ENCODE peak calls at places on chromosome 12, in six cellular contexts. M, J, X, R, P and W are unnamed samples.

GRCh38 chr12:100138048-100138907 is 4.4 kb downstream of the BLTP3B start:
- DNase-seq in M (no peak), J (peak), X (no peak), R (no peak), P (no peak), W (peak)

GRCh38 chr12:65675141-65675621 is 149.1 kb upstream of the HMGA2 start:
- DNase-seq in M (no peak), J (no peak), X (no peak), R (no peak), P (no peak), W (no peak)

GRCh38 chr12:75784591-75784990 is 247.0 kb downstream of the PHLDA1 start:
- DNase-seq in M (no peak), J (peak), X (no peak), R (peak), P (peak), W (no peak)

GRCh38 chr12:117587646-117588287 is 226.3 kb upstream of the NOS1 start:
- DNase-seq in M (peak), J (peak), X (peak), R (peak), P (peak), W (peak)

GRCh38 chr12:109606261-109607028 is 32.9 kb downstream of the MVK start:
- DNase-seq in M (no peak), J (no peak), X (no peak), R (no peak), P (no peak), W (no peak)

GRCh38 chr12:1580526-1580925 is 13.9 kb downstream of the FBXL14 start:
- DNase-seq in M (no peak), J (no peak), X (no peak), R (no peak), P (no peak), W (no peak)

GRCh38 chr12:132427999-132428871 is 61.7 kb upstream of the FBRSL1 start:
- DNase-seq in M (no peak), J (peak), X (no peak), R (no peak), P (no peak), W (no peak)

GRCh38 chr12:107359382-107359781 is 266.0 kb upstream of the CRY1 start:
- DNase-seq in M (no peak), J (peak), X (no peak), R (no peak), P (peak), W (peak)

GRCh38 chr12:15532364-15532977 is 210.2 kb downstream of the PTPRO start:
- DNase-seq in M (peak), J (peak), X (peak), R (no peak), P (peak), W (peak)

GRCh38 chr12:124453419-124454351 is 113.7 kb downstream of the NCOR2 start:
- DNase-seq in M (peak), J (peak), X (peak), R (peak), P (peak), W (peak)

GRCh38 chr12:65074932-65075331 is 46.2 kb downstream of the WIF1 start:
- DNase-seq in M (no peak), J (peak), X (peak), R (no peak), P (no peak), W (no peak)

GRCh38 chr12:66813137-66813867 is 134.4 kb upstream of the GRIP1 start:
- DNase-seq in M (no peak), J (peak), X (no peak), R (no peak), P (no peak), W (peak)

GRCh38 chr12:69657376-69658137 is 41.5 kb downstream of the BEST3 start:
- DNase-seq in M (no peak), J (no peak), X (no peak), R (peak), P (no peak), W (no peak)

GRCh38 chr12:49872781-49873181 is 29.9 kb upstream of the BCDIN3D start:
- DNase-seq in M (no peak), J (no peak), X (no peak), R (no peak), P (no peak), W (no peak)

GRCh38 chr12:85740190-85740589 is 96.0 kb downstream of the RASSF9 start:
- DNase-seq in M (no peak), J (no peak), X (no peak), R (no peak), P (no peak), W (no peak)

GRCh38 chr12:40953076-40953475 is 235.0 kb upstream of the PDZRN4 start:
- DNase-seq in M (no peak), J (no peak), X (no peak), R (no peak), P (no peak), W (no peak)

GRCh38 chr12:59084758-59085383 is 164.6 kb upstream of the LRIG3 start:
- DNase-seq in M (peak), J (no peak), X (no peak), R (no peak), P (peak), W (no peak)

GRCh38 chr12:9391751-9392240 is 183.6 kb upstream of the PZP start:
- DNase-seq in M (no peak), J (no peak), X (no peak), R (no peak), P (no peak), W (no peak)

GRCh38 chr12:25276199-25276937 is 25.6 kb upstream of the KRAS start:
- DNase-seq in M (peak), J (peak), X (peak), R (no peak), P (peak), W (peak)

GRCh38 chr12:94874986-94875312 is 128.5 kb downstream of the NDUFA12 start:
- DNase-seq in M (no peak), J (no peak), X (no peak), R (no peak), P (no peak), W (peak)

GRCh38 chr12:132282950-132283771 is 46.2 kb downstream of the GALNT9 start:
- DNase-seq in M (no peak), J (peak), X (no peak), R (peak), P (peak), W (no peak)

GRCh38 chr12:18629445-18629844 is 108.4 kb downstream of the PLCZ1 start:
- DNase-seq in M (no peak), J (no peak), X (no peak), R (no peak), P (no peak), W (no peak)

GRCh38 chr12:121857322-121858246 is 1.1 kb downstream of the HPD start:
- DNase-seq in M (no peak), J (no peak), X (no peak), R (no peak), P (no peak), W (no peak)